ENCODE peak calls at places on chromosome 4, in seven cellular contexts. One of them, this sample, is unnamed.

GRCh38 chr4:143397335-143397734 is 60.7 kb downstream of the GAB1 start:
- DNase-seq in uterus: no peak
- DNase-seq in fibroblast of mammary gland: peak; percentile 63
- DNase-seq in A549: no peak
- DNase-seq in fibroblast of lung: peak; percentile 26
- DNase-seq in heart right ventricle: no peak
- DNase-seq in thyroid gland: no peak
- DNase-seq in this sample: no peak

GRCh38 chr4:80006935-80007744 is 65.9 kb downstream of the ANTXR2 start:
- DNase-seq in uterus: no peak
- DNase-seq in fibroblast of mammary gland: no peak
- DNase-seq in A549: no peak
- DNase-seq in fibroblast of lung: peak; percentile 28
- DNase-seq in heart right ventricle: no peak
- DNase-seq in thyroid gland: no peak
- DNase-seq in this sample: peak; percentile 35

GRCh38 chr4:181810658-181811057 is 432.5 kb upstream of the TENM3 start:
- DNase-seq in uterus: no peak
- DNase-seq in fibroblast of mammary gland: no peak
- DNase-seq in A549: no peak
- DNase-seq in fibroblast of lung: no peak
- DNase-seq in heart right ventricle: no peak
- DNase-seq in thyroid gland: no peak
- DNase-seq in this sample: no peak

GRCh38 chr4:148790691-148791090 is 348.5 kb upstream of the NR3C2 start:
- DNase-seq in uterus: no peak
- DNase-seq in fibroblast of mammary gland: peak; percentile 6
- DNase-seq in A549: no peak
- DNase-seq in fibroblast of lung: peak; percentile 89
- DNase-seq in heart right ventricle: no peak
- DNase-seq in thyroid gland: peak; percentile 13
- DNase-seq in this sample: no peak

GRCh38 chr4:74365761-74366160 is 816 bp downstream of the EREG start:
- DNase-seq in uterus: no peak
- DNase-seq in fibroblast of mammary gland: peak; percentile 27
- DNase-seq in A549: no peak
- DNase-seq in fibroblast of lung: peak; percentile 13
- DNase-seq in heart right ventricle: peak; percentile 14
- DNase-seq in thyroid gland: peak; percentile 64
- DNase-seq in this sample: no peak

GRCh38 chr4:88522702-88523324 is 763 bp downstream of the PYURF start:
- DNase-seq in uterus: peak; percentile 30
- DNase-seq in fibroblast of mammary gland: peak; percentile 41
- DNase-seq in A549: peak; percentile 18
- DNase-seq in fibroblast of lung: peak; percentile 34
- DNase-seq in heart right ventricle: peak; percentile 24
- DNase-seq in thyroid gland: peak; percentile 30
- DNase-seq in this sample: peak; percentile 46

GRCh38 chr4:46933686-46934085 is 24.6 kb upstream of the COX7B2 start:
- DNase-seq in uterus: no peak
- DNase-seq in fibroblast of mammary gland: no peak
- DNase-seq in A549: no peak
- DNase-seq in fibroblast of lung: peak; percentile 23
- DNase-seq in heart right ventricle: no peak
- DNase-seq in thyroid gland: no peak
- DNase-seq in this sample: no peak

GRCh38 chr4:40395908-40396806 is 61.0 kb downstream of the CHRNA9 start:
- DNase-seq in uterus: peak; percentile 61
- DNase-seq in fibroblast of mammary gland: peak; percentile 64
- DNase-seq in A549: no peak
- DNase-seq in fibroblast of lung: peak; percentile 17
- DNase-seq in heart right ventricle: peak; percentile 42
- DNase-seq in thyroid gland: peak; percentile 98
- DNase-seq in this sample: no peak

GRCh38 chr4:128241425-128241913 is 46.1 kb downstream of the PGRMC2 start:
- DNase-seq in uterus: no peak
- DNase-seq in fibroblast of mammary gland: peak; percentile 98
- DNase-seq in A549: peak; percentile 17
- DNase-seq in fibroblast of lung: peak; percentile 93
- DNase-seq in heart right ventricle: no peak
- DNase-seq in thyroid gland: no peak
- DNase-seq in this sample: peak; percentile 99

GRCh38 chr4:118033148-118034060 is 882 bp upstream of the NDST3 start:
- DNase-seq in uterus: no peak
- DNase-seq in fibroblast of mammary gland: peak; percentile 21
- DNase-seq in A549: peak; percentile 11
- DNase-seq in fibroblast of lung: peak; percentile 62
- DNase-seq in heart right ventricle: peak; percentile 16
- DNase-seq in thyroid gland: peak; percentile 76
- DNase-seq in this sample: peak; percentile 25

GRCh38 chr4:26069218-26069617 is 155.2 kb downstream of the SMIM20 start:
- DNase-seq in uterus: no peak
- DNase-seq in fibroblast of mammary gland: peak; percentile 55
- DNase-seq in A549: no peak
- DNase-seq in fibroblast of lung: peak; percentile 50
- DNase-seq in heart right ventricle: no peak
- DNase-seq in thyroid gland: no peak
- DNase-seq in this sample: no peak

GRCh38 chr4:41882622-41883347 is 52.4 kb upstream of the TMEM33 start:
- DNase-seq in uterus: no peak
- DNase-seq in fibroblast of mammary gland: peak; percentile 25
- DNase-seq in A549: peak; percentile 78
- DNase-seq in fibroblast of lung: peak; percentile 19
- DNase-seq in heart right ventricle: peak; percentile 49
- DNase-seq in thyroid gland: peak; percentile 47
- DNase-seq in this sample: peak; percentile 22

GRCh38 chr4:189131131-189131530 is 809.5 kb upstream of the FRG1 start:
- DNase-seq in uterus: no peak
- DNase-seq in fibroblast of mammary gland: no peak
- DNase-seq in A549: no peak
- DNase-seq in fibroblast of lung: no peak
- DNase-seq in heart right ventricle: no peak
- DNase-seq in thyroid gland: no peak
- DNase-seq in this sample: no peak

GRCh38 chr4:165308606-165309005 is 18.9 kb upstream of the MSMO1 start:
- DNase-seq in uterus: no peak
- DNase-seq in fibroblast of mammary gland: no peak
- DNase-seq in A549: no peak
- DNase-seq in fibroblast of lung: no peak
- DNase-seq in heart right ventricle: no peak
- DNase-seq in thyroid gland: no peak
- DNase-seq in this sample: peak; percentile 50

GRCh38 chr4:10571896-10572295 is 112.7 kb downstream of the CLNK start:
- DNase-seq in uterus: no peak
- DNase-seq in fibroblast of mammary gland: no peak
- DNase-seq in A549: no peak
- DNase-seq in fibroblast of lung: peak; percentile 33
- DNase-seq in heart right ventricle: no peak
- DNase-seq in thyroid gland: no peak
- DNase-seq in this sample: no peak

GRCh38 chr4:153238146-153238919 is 34.1 kb downstream of the TRIM2 start:
- DNase-seq in uterus: no peak
- DNase-seq in fibroblast of mammary gland: no peak
- DNase-seq in A549: no peak
- DNase-seq in fibroblast of lung: no peak
- DNase-seq in heart right ventricle: no peak
- DNase-seq in thyroid gland: no peak
- DNase-seq in this sample: no peak

GRCh38 chr4:140188975-140189374 is 35.0 kb upstream of the MAML3 start:
- DNase-seq in uterus: peak; percentile 55
- DNase-seq in fibroblast of mammary gland: peak; percentile 81
- DNase-seq in A549: no peak
- DNase-seq in fibroblast of lung: peak; percentile 67
- DNase-seq in heart right ventricle: no peak
- DNase-seq in thyroid gland: peak; percentile 91
- DNase-seq in this sample: peak; percentile 70

GRCh38 chr4:83599183-83599582 is 63.3 kb downstream of the GPAT3 start:
- DNase-seq in uterus: no peak
- DNase-seq in fibroblast of mammary gland: peak; percentile 59
- DNase-seq in A549: no peak
- DNase-seq in fibroblast of lung: peak; percentile 57
- DNase-seq in heart right ventricle: no peak
- DNase-seq in thyroid gland: no peak
- DNase-seq in this sample: peak; percentile 3

GRCh38 chr4:16377887-16378286 is 151.6 kb upstream of the TAPT1 start:
- DNase-seq in uterus: no peak
- DNase-seq in fibroblast of mammary gland: no peak
- DNase-seq in A549: no peak
- DNase-seq in fibroblast of lung: no peak
- DNase-seq in heart right ventricle: no peak
- DNase-seq in thyroid gland: no peak
- DNase-seq in this sample: no peak

GRCh38 chr4:41655177-41655576 is 93.3 kb downstream of the PHOX2B start:
- DNase-seq in uterus: no peak
- DNase-seq in fibroblast of mammary gland: no peak
- DNase-seq in A549: no peak
- DNase-seq in fibroblast of lung: peak; percentile 71
- DNase-seq in heart right ventricle: no peak
- DNase-seq in thyroid gland: no peak
- DNase-seq in this sample: peak; percentile 8

GRCh38 chr4:118352843-118353373 is at the start of gene PRSS12:
- DNase-seq in uterus: peak; percentile 22
- DNase-seq in fibroblast of mammary gland: peak; percentile 59
- DNase-seq in A549: peak; percentile 47
- DNase-seq in fibroblast of lung: peak; percentile 51
- DNase-seq in heart right ventricle: peak; percentile 54
- DNase-seq in thyroid gland: peak; percentile 72
- DNase-seq in this sample: peak; percentile 66

GRCh38 chr4:158786155-158786581 is 17.3 kb downstream of the FNIP2 start:
- DNase-seq in uterus: no peak
- DNase-seq in fibroblast of mammary gland: no peak
- DNase-seq in A549: no peak
- DNase-seq in fibroblast of lung: peak; percentile 70
- DNase-seq in heart right ventricle: no peak
- DNase-seq in thyroid gland: no peak
- DNase-seq in this sample: peak; percentile 25

GRCh38 chr4:84901745-84902283 is 64.7 kb downstream of the WDFY3 start:
- DNase-seq in uterus: no peak
- DNase-seq in fibroblast of mammary gland: no peak
- DNase-seq in A549: no peak
- DNase-seq in fibroblast of lung: no peak
- DNase-seq in heart right ventricle: no peak
- DNase-seq in thyroid gland: no peak
- DNase-seq in this sample: no peak

GRCh38 chr4:25694466-25694865 is 38.8 kb downstream of the SLC34A2 start:
- DNase-seq in uterus: no peak
- DNase-seq in fibroblast of mammary gland: peak; percentile 10
- DNase-seq in A549: peak; percentile 8
- DNase-seq in fibroblast of lung: peak; percentile 6
- DNase-seq in heart right ventricle: no peak
- DNase-seq in thyroid gland: no peak
- DNase-seq in this sample: no peak

GRCh38 chr4:5940470-5941203 is 47.8 kb upstream of the CRMP1 start:
- DNase-seq in uterus: no peak
- DNase-seq in fibroblast of mammary gland: peak; percentile 15
- DNase-seq in A549: no peak
- DNase-seq in fibroblast of lung: peak; percentile 8
- DNase-seq in heart right ventricle: no peak
- DNase-seq in thyroid gland: no peak
- DNase-seq in this sample: peak; percentile 8

GRCh38 chr4:84582302-84582987 is 482 bp upstream of the CDS1 start:
- DNase-seq in uterus: peak; percentile 89
- DNase-seq in fibroblast of mammary gland: peak; percentile 31
- DNase-seq in A549: peak; percentile 68
- DNase-seq in fibroblast of lung: peak; percentile 64
- DNase-seq in heart right ventricle: peak; percentile 83
- DNase-seq in thyroid gland: peak; percentile 98
- DNase-seq in this sample: peak; percentile 24

GRCh38 chr4:3521621-3522325 is 10.4 kb downstream of the LRPAP1 start:
- DNase-seq in uterus: no peak
- DNase-seq in fibroblast of mammary gland: no peak
- DNase-seq in A549: no peak
- DNase-seq in fibroblast of lung: no peak
- DNase-seq in heart right ventricle: no peak
- DNase-seq in thyroid gland: no peak
- DNase-seq in this sample: no peak

GRCh38 chr4:88599714-88600113 is 7.4 kb downstream of the HERC3 start:
- DNase-seq in uterus: no peak
- DNase-seq in fibroblast of mammary gland: no peak
- DNase-seq in A549: no peak
- DNase-seq in fibroblast of lung: no peak
- DNase-seq in heart right ventricle: no peak
- DNase-seq in thyroid gland: no peak
- DNase-seq in this sample: no peak

GRCh38 chr4:163048447-163048846 is 118.2 kb downstream of the NAF1 start:
- DNase-seq in uterus: no peak
- DNase-seq in fibroblast of mammary gland: peak; percentile 32
- DNase-seq in A549: peak; percentile 31
- DNase-seq in fibroblast of lung: peak; percentile 21
- DNase-seq in heart right ventricle: no peak
- DNase-seq in thyroid gland: no peak
- DNase-seq in this sample: peak; percentile 33

GRCh38 chr4:33482773-33483172 is 2761.5 kb downstream of the ARAP2 start:
- DNase-seq in uterus: no peak
- DNase-seq in fibroblast of mammary gland: no peak
- DNase-seq in A549: no peak
- DNase-seq in fibroblast of lung: no peak
- DNase-seq in heart right ventricle: no peak
- DNase-seq in thyroid gland: no peak
- DNase-seq in this sample: no peak

GRCh38 chr4:36399762-36400353 is 118.4 kb downstream of the DTHD1 start:
- DNase-seq in uterus: no peak
- DNase-seq in fibroblast of mammary gland: peak; percentile 2
- DNase-seq in A549: no peak
- DNase-seq in fibroblast of lung: peak; percentile 6
- DNase-seq in heart right ventricle: no peak
- DNase-seq in thyroid gland: peak; percentile 32
- DNase-seq in this sample: no peak
- TF ChIP-seq CTCF in uterus: no peak
- TF ChIP-seq CTCF in fibroblast of mammary gland: peak; percentile 39
- TF ChIP-seq CTCF in A549: peak; percentile 48
- TF ChIP-seq CTCF in fibroblast of lung: no peak
- TF ChIP-seq CTCF in heart right ventricle: no peak
- TF ChIP-seq CTCF in thyroid gland: peak; percentile 82
- TF ChIP-seq CTCF in this sample: no peak

GRCh38 chr4:185773419-185773818 is 38.6 kb downstream of the SORBS2 start:
- DNase-seq in uterus: peak; percentile 20
- DNase-seq in fibroblast of mammary gland: no peak
- DNase-seq in A549: no peak
- DNase-seq in fibroblast of lung: no peak
- DNase-seq in heart right ventricle: peak; percentile 51
- DNase-seq in thyroid gland: peak; percentile 66
- DNase-seq in this sample: no peak
- H3K4me3 ChIP-seq in uterus: no peak overlapping the region
- H3K4me3 ChIP-seq in fibroblast of mammary gland: no peak overlapping the region
- H3K4me3 ChIP-seq in A549: no peak overlapping the region
- H3K4me3 ChIP-seq in fibroblast of lung: no peak overlapping the region
- H3K4me3 ChIP-seq in heart right ventricle: peak overlapping the region; percentile 45
- H3K4me3 ChIP-seq in thyroid gland: no peak overlapping the region
- H3K4me3 ChIP-seq in this sample: no peak overlapping the region

GRCh38 chr4:96355414-96355813 is 515.5 kb downstream of the PDHA2 start:
- DNase-seq in uterus: no peak
- DNase-seq in fibroblast of mammary gland: no peak
- DNase-seq in A549: no peak
- DNase-seq in fibroblast of lung: no peak
- DNase-seq in heart right ventricle: no peak
- DNase-seq in thyroid gland: no peak
- DNase-seq in this sample: no peak
- TF ChIP-seq CTCF in uterus: no peak
- TF ChIP-seq CTCF in fibroblast of mammary gland: no peak
- TF ChIP-seq CTCF in A549: no peak
- TF ChIP-seq CTCF in fibroblast of lung: no peak
- TF ChIP-seq CTCF in heart right ventricle: no peak
- TF ChIP-seq CTCF in thyroid gland: no peak
- TF ChIP-seq CTCF in this sample: no peak

GRCh38 chr4:81031389-81032173 is 1.1 kb downstream of the BMP3 start:
- DNase-seq in uterus: no peak
- DNase-seq in fibroblast of mammary gland: no peak
- DNase-seq in A549: no peak
- DNase-seq in fibroblast of lung: no peak
- DNase-seq in heart right ventricle: no peak
- DNase-seq in thyroid gland: peak; percentile 1
- DNase-seq in this sample: no peak
- H3K4me3 ChIP-seq in uterus: peak overlapping the region; percentile 33
- H3K4me3 ChIP-seq in fibroblast of mammary gland: no peak overlapping the region
- H3K4me3 ChIP-seq in A549: no peak overlapping the region
- H3K4me3 ChIP-seq in fibroblast of lung: no peak overlapping the region
- H3K4me3 ChIP-seq in heart right ventricle: peak overlapping the region; percentile 20
- H3K4me3 ChIP-seq in thyroid gland: no peak overlapping the region
- H3K4me3 ChIP-seq in this sample: peak overlapping the region; percentile 35

This sample was measured in AG10803.